ENCODE peak calls at places on chromosomes 16 and 17, in four cellular contexts. J is naive thymus-derived CD4-positive, alpha-beta T cell; P is sigmoid colon; Z is T-cell. R is an unnamed sample.

GRCh38 chr17:35918665-35919064 is 11.9 kb downstream of the RDM1 start:
- DNase-seq in J (no peak), Z (no peak), P (no peak), R (no peak)

GRCh38 chr16:15739449-15739848 is 89.4 kb downstream of the NDE1 start:
- DNase-seq in P (no peak), J (no peak), Z (no peak), R (no peak)

GRCh38 chr17:12729086-12729485 is 60.2 kb upstream of the ARHGAP44 start:
- DNase-seq in J (no peak), Z (no peak), P (no peak), R (no peak)

GRCh38 chr16:29896841-29897240 is 2.5 kb downstream of the SEZ6L2 start:
- DNase-seq in P (no peak), J (no peak), Z (no peak), R (no peak)

GRCh38 chr17:63675231-63675606 is 24.7 kb downstream of the LIMD2 start:
- DNase-seq in J (no peak), Z (no peak), P (no peak), R (no peak)

GRCh38 chr17:41967141-41967920 is 736 bp downstream of the CNP start:
- DNase-seq in Z (peak), P (peak), J (peak), R (peak)

GRCh38 chr17:5587431-5588032 is 3.2 kb upstream of the NLRP1 start:
- DNase-seq in P (no peak), J (peak), Z (peak), R (peak)

GRCh38 chr16:3183445-3184139 is 4.4 kb upstream of the OR1F1 start:
- DNase-seq in Z (no peak), J (no peak), P (no peak), R (no peak)

GRCh38 chr16:88706288-88706964 is at the start of the genes CTU2 and RNF166:
- DNase-seq in P (peak), Z (peak), J (peak), R (peak)

GRCh38 chr17:5526821-5527598 is 40.6 kb downstream of the MIS12 start:
- DNase-seq in Z (no peak), J (no peak), P (peak), R (no peak)